ENCODE peak calls at places on chromosomes 3 and 15, in five cellular contexts. One of them, this sample, is unnamed.

GRCh38 chr15:38810686-38811085 is 246.1 kb upstream of the RASGRP1 start:
- DNase-seq in heart left ventricle: no peak
- DNase-seq in T-helper 1 cell: no peak
- DNase-seq in NCI-H1092 treated with DMSO at 0.1 percent for 48 hours: no peak
- DNase-seq in nephron progenitor cell: no peak
- DNase-seq in this sample: no peak

GRCh38 chr3:69791111-69791510 is 51.8 kb downstream of the MITF start:
- DNase-seq in heart left ventricle: peak
- DNase-seq in nephron progenitor cell: no peak
- DNase-seq in T-helper 1 cell: no peak
- DNase-seq in NCI-H1092 treated with DMSO at 0.1 percent for 48 hours: no peak
- DNase-seq in this sample: no peak

GRCh38 chr15:25169318-25169717 is 214.5 kb downstream of the SNRPN start:
- DNase-seq in heart left ventricle: no peak
- DNase-seq in nephron progenitor cell: no peak
- DNase-seq in T-helper 1 cell: no peak
- DNase-seq in NCI-H1092 treated with DMSO at 0.1 percent for 48 hours: no peak
- DNase-seq in this sample: no peak

GRCh38 chr15:58453931-58454793 is 22.4 kb downstream of the LIPC start:
- DNase-seq in T-helper 1 cell: no peak
- DNase-seq in heart left ventricle: no peak
- DNase-seq in NCI-H1092 treated with DMSO at 0.1 percent for 48 hours: no peak
- DNase-seq in nephron progenitor cell: no peak
- DNase-seq in this sample: no peak

GRCh38 chr15:85831415-85832113 is 36.8 kb upstream of the KLHL25 start:
- DNase-seq in T-helper 1 cell: no peak
- DNase-seq in nephron progenitor cell: peak
- DNase-seq in heart left ventricle: peak
- DNase-seq in NCI-H1092 treated with DMSO at 0.1 percent for 48 hours: peak
- DNase-seq in this sample: peak

GRCh38 chr3:141602706-141603105 is 115.9 kb downstream of the RASA2 start:
- DNase-seq in heart left ventricle: no peak
- DNase-seq in nephron progenitor cell: no peak
- DNase-seq in T-helper 1 cell: no peak
- DNase-seq in NCI-H1092 treated with DMSO at 0.1 percent for 48 hours: no peak
- DNase-seq in this sample: no peak

GRCh38 chr15:39969871-39970270 is 36.0 kb downstream of the EIF2AK4 start:
- DNase-seq in T-helper 1 cell: no peak
- DNase-seq in NCI-H1092 treated with DMSO at 0.1 percent for 48 hours: no peak
- DNase-seq in nephron progenitor cell: no peak
- DNase-seq in heart left ventricle: peak
- DNase-seq in this sample: no peak

GRCh38 chr3:196097373-196098154 is 15.7 kb upstream of the TFRC start:
- DNase-seq in nephron progenitor cell: no peak
- DNase-seq in T-helper 1 cell: no peak
- DNase-seq in NCI-H1092 treated with DMSO at 0.1 percent for 48 hours: no peak
- DNase-seq in heart left ventricle: no peak
- DNase-seq in this sample: no peak

GRCh38 chr15:90286678-90287077 is 21.2 kb downstream of the NGRN start:
- DNase-seq in heart left ventricle: no peak
- DNase-seq in nephron progenitor cell: no peak
- DNase-seq in T-helper 1 cell: no peak
- DNase-seq in NCI-H1092 treated with DMSO at 0.1 percent for 48 hours: no peak
- DNase-seq in this sample: no peak

GRCh38 chr3:127900536-127900935 is 14.5 kb upstream of the KBTBD12 start:
- DNase-seq in T-helper 1 cell: no peak
- DNase-seq in NCI-H1092 treated with DMSO at 0.1 percent for 48 hours: no peak
- DNase-seq in nephron progenitor cell: no peak
- DNase-seq in heart left ventricle: no peak
- DNase-seq in this sample: no peak

GRCh38 chr15:60721706-60722105 is 242.8 kb upstream of the ICE2 start:
- DNase-seq in heart left ventricle: no peak
- DNase-seq in T-helper 1 cell: no peak
- DNase-seq in nephron progenitor cell: no peak
- DNase-seq in NCI-H1092 treated with DMSO at 0.1 percent for 48 hours: no peak
- DNase-seq in this sample: no peak